ENCODE peak calls at places on chromosomes 3 and 15, in five cellular contexts. R is suprapubic skin, K is GM12878, Q is breast epithelium, F is HCT116. P is an unnamed sample.

GRCh38 chr3:8220291-8220690 is 281.3 kb upstream of the LMCD1 start:
- DNase-seq in F (no peak), R (no peak), Q (no peak), K (no peak), P (no peak)

GRCh38 chr3:45881031-45882022 is 5.0 kb upstream of the CCR9 start:
- DNase-seq in R (no peak), F (no peak), K (no peak), Q (no peak), P (no peak)

GRCh38 chr15:77610731-77611130 is 22.0 kb downstream of the LINGO1 start:
- DNase-seq in K (no peak), F (no peak), R (no peak), Q (no peak), P (no peak)

GRCh38 chr3:122104515-122105194 is 49.5 kb downstream of the CD86 start:
- DNase-seq in Q (no peak), K (no peak), F (no peak), R (no peak), P (no peak)

GRCh38 chr3:182349051-182349450 is 444.3 kb upstream of the ATP11B start:
- DNase-seq in K (no peak), Q (no peak), F (no peak), R (no peak), P (no peak)

GRCh38 chr3:157465741-157466140 is 29.1 kb downstream of the PTX3 start:
- DNase-seq in R (no peak), F (no peak), K (no peak), Q (no peak), P (no peak)

GRCh38 chr3:194031867-194032635 is 103.9 kb upstream of the HES1 start:
- DNase-seq in F (no peak), R (no peak), Q (no peak), K (no peak), P (no peak)

GRCh38 chr3:164486150-164486549 is 592.1 kb downstream of the SI start:
- DNase-seq in Q (no peak), R (no peak), K (no peak), F (no peak), P (no peak)

GRCh38 chr3:112233083-112233482 is 60.9 kb downstream of the SLC9C1 start:
- DNase-seq in R (no peak), F (no peak), K (no peak), Q (no peak), P (no peak)

GRCh38 chr15:60829416-60829815 is 350.5 kb upstream of the ICE2 start:
- DNase-seq in Q (no peak), R (no peak), K (no peak), F (no peak), P (no peak)

GRCh38 chr15:89664951-89665350 is 9.7 kb upstream of the KIF7 start:
- DNase-seq in R (no peak), Q (no peak), K (no peak), F (no peak), P (no peak)

GRCh38 chr3:108159865-108160264 is 62.4 kb downstream of the IFT57 start:
- DNase-seq in R (no peak), K (no peak), Q (no peak), F (no peak), P (no peak)

GRCh38 chr15:88382482-88382983 is 84.7 kb downstream of the MRPL46 start:
- DNase-seq in K (no peak), R (no peak), F (no peak), Q (no peak), P (no peak)

GRCh38 chr15:49715213-49715612 is 94.4 kb downstream of the DTWD1 start:
- DNase-seq in K (no peak), F (no peak), Q (no peak), R (no peak), P (no peak)

GRCh38 chr3:162302983-162303624 is 806.5 kb downstream of the OTOL1 start:
- DNase-seq in K (no peak), F (no peak), R (no peak), Q (no peak), P (no peak)

GRCh38 chr15:52288051-52288942 is 7.3 kb downstream of the MYO5C start:
- DNase-seq in F (no peak), K (no peak), R (no peak), Q (peak; percentile 36), P (no peak)

GRCh38 chr3:131731709-131732108 is 228.9 kb upstream of the MRPL3 start:
- DNase-seq in F (no peak), Q (no peak), R (no peak), K (no peak), P (no peak)

GRCh38 chr15:57720861-57721260 is 14.3 kb downstream of the POLR2M start:
- DNase-seq in Q (no peak), K (no peak), R (no peak), F (no peak), P (no peak)

GRCh38 chr15:40232625-40233070 is 6.2 kb upstream of the PAK6 start:
- DNase-seq in R (no peak), F (no peak), Q (no peak), K (no peak), P (no peak)

GRCh38 chr3:61669676-61670299 is 108.4 kb downstream of the PTPRG start:
- DNase-seq in R (no peak), F (no peak), Q (no peak), K (no peak), P (no peak)

GRCh38 chr3:69740103-69741021 is 1.1 kb downstream of the MITF start:
- DNase-seq in K (no peak), Q (peak; percentile 28), R (no peak), F (no peak), P (no peak)

GRCh38 chr15:66560856-66561525 is 4.8 kb downstream of the LCTL start:
- DNase-seq in K (no peak), R (no peak), Q (no peak), F (no peak), P (no peak)

GRCh38 chr15:80473574-80474223 is 69.5 kb downstream of the ARNT2 start:
- DNase-seq in R (no peak), F (no peak), K (no peak), Q (no peak), P (no peak)

DNA sequence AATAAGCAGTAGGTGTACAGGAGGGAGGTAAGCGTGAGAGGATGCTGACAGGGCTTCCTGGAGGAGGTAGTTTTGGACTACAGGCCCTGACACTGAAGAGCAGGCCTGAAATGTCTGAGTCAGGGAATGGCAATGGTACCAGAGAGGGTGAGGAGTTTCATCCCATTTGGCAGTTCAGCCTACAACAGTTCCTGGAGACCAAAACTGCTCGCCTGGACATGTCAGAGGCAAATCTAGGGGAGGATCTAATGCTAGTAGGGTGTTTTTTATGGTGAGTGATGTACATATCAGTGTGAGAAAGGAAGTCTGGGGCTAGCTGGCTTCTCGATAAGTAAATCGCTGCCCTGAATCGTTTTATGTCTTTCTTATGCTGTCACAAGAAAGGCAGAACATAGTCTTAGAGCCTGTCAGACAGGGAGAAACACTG is 13.8 kb upstream of the TNFSF10 start:
- DNase-seq in F (no peak), Q (no peak), K (no peak), R (no peak), P (no peak)
- H3K27ac ChIP-seq in F (no peak overlapping the region), Q (peak overlapping the region; percentile 50), K (no peak overlapping the region), R (peak overlapping the region; percentile 58), P (no peak overlapping the region)

DNA sequence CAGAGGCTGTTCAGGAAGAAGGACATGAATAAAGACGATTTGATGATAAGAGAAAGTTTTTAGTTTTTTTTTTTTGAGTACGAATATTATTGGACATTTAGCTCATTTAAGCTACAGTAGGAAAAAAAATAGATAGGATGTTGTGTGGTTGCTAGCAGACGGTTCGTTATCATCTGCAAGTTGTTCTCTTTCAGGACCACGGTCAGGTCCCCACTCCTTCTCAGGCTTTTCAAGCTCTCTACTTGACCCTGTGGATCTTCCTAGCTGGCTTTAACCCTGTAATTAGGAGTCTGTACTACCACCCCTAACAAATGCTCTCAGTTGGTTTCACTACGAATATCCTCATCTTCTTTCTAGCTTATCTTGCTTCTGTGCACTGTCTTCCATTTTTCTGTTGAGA is 1.1 kb downstream of the KCNH8 start:
- DNase-seq in F (no peak), Q (no peak), R (no peak), K (no peak), P (no peak)
- H3K4me3 ChIP-seq in F (no peak overlapping the region), Q (peak overlapping the region; percentile 67), R (no peak overlapping the region), K (no peak overlapping the region), P (no peak overlapping the region)

DNA sequence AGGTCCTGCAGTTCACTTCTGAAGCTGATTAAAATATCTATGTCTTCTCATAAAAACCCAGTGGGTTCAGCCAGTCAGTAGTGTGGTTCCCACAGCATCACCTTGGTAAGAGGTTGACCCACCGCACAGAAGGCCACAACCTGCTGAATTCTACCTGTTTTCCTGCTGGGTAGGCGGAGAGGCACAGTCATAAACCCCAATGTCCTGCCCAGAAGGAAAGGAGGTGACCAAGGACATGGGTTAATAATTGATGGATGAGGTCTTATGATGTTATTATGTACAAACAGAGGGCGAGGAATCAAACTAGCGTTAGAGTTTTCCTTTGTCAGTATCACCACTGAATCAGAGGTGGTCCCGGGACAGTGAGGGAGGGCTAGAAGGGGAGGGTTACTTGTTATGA is 27.8 kb downstream of the CA12 start:
- DNase-seq in R (no peak), K (no peak), F (no peak), Q (no peak), P (no peak)
- TF ChIP-seq POLR2AphosphoS5 in R (no peak), K (no peak), F (no peak), Q (no peak), P (no peak)

DNA sequence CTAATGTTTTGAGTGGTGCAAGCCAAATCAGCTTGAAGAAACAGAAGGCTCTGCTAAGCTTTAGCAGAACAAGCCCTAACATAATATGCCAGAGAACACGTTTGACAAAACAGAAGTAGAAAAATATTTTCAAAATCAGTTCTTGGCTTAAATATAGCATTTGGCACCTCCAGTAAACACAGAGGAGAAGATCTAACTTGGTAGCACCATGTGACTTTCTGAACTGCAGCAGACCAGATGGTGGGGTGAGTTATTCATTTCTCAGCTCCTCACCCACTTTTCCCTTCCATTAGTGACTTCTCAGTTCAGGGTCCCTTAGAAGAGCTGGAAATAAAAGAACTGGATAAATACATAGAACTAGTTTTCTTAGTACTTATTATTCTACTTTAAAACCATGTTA is 395.8 kb downstream of the MAGI1 start:
- DNase-seq in F (no peak), K (no peak), Q (no peak), R (no peak), P (no peak)
- H3K27ac ChIP-seq in F (no peak overlapping the region), K (no peak overlapping the region), Q (no peak overlapping the region), R (no peak overlapping the region), P (no peak overlapping the region)